ENCODE peak calls at places on chromosomes 6 and 20, in four cellular contexts. One of them, this sample, is unnamed.

GRCh38 chr6:74656442-74656841 is 549.4 kb downstream of the COL12A1 start:
- DNase-seq in lower leg skin: no peak
- DNase-seq in iPS-NIHi11: no peak
- DNase-seq in aorta: no peak
- DNase-seq in this sample: no peak

GRCh38 chr6:162706236-162706635 is 21.3 kb downstream of the PRKN start:
- DNase-seq in lower leg skin: no peak
- DNase-seq in iPS-NIHi11: no peak
- DNase-seq in aorta: no peak
- DNase-seq in this sample: peak

GRCh38 chr20:10579942-10580341 is 93.9 kb downstream of the JAG1 start:
- DNase-seq in lower leg skin: no peak
- DNase-seq in aorta: no peak
- DNase-seq in iPS-NIHi11: no peak
- DNase-seq in this sample: no peak

GRCh38 chr6:119742188-119742803 is 392.7 kb upstream of the MAN1A1 start:
- DNase-seq in aorta: peak
- DNase-seq in lower leg skin: peak
- DNase-seq in iPS-NIHi11: peak
- DNase-seq in this sample: peak

GRCh38 chr6:155274533-155274932 is 10.7 kb downstream of the CLDN20 start:
- DNase-seq in lower leg skin: no peak
- DNase-seq in aorta: no peak
- DNase-seq in iPS-NIHi11: no peak
- DNase-seq in this sample: no peak

GRCh38 chr6:88013015-88013414 is 34.6 kb upstream of the SPACA1 start:
- DNase-seq in aorta: no peak
- DNase-seq in lower leg skin: no peak
- DNase-seq in iPS-NIHi11: no peak
- DNase-seq in this sample: no peak

GRCh38 chr6:29926795-29927427 is 15.4 kb upstream of the HLA-A start:
- DNase-seq in aorta: peak
- DNase-seq in lower leg skin: peak
- DNase-seq in iPS-NIHi11: peak
- DNase-seq in this sample: peak

GRCh38 chr20:20211988-20212518 is 155.9 kb upstream of the INSM1 start:
- DNase-seq in iPS-NIHi11: no peak
- DNase-seq in lower leg skin: no peak
- DNase-seq in aorta: no peak
- DNase-seq in this sample: no peak

GRCh38 chr20:3705970-3706739 is 6.2 kb downstream of the SIGLEC1 start:
- DNase-seq in aorta: no peak
- DNase-seq in iPS-NIHi11: no peak
- DNase-seq in lower leg skin: no peak
- DNase-seq in this sample: no peak

GRCh38 chr20:23061713-23062561 is 12.5 kb upstream of the THBD start:
- DNase-seq in aorta: peak
- DNase-seq in iPS-NIHi11: peak
- DNase-seq in lower leg skin: no peak
- DNase-seq in this sample: no peak

GRCh38 chr20:38790210-38791053 is 15.1 kb upstream of the PPP1R16B start:
- DNase-seq in lower leg skin: no peak
- DNase-seq in iPS-NIHi11: peak
- DNase-seq in aorta: no peak
- DNase-seq in this sample: no peak

GRCh38 chr6:44058617-44059358 is 68.5 kb downstream of the MRPL14 start:
- DNase-seq in iPS-NIHi11: no peak
- DNase-seq in lower leg skin: peak
- DNase-seq in aorta: peak
- DNase-seq in this sample: peak

GRCh38 chr6:47175656-47176055 is 133.5 kb upstream of the ADGRF1 start:
- DNase-seq in iPS-NIHi11: no peak
- DNase-seq in aorta: no peak
- DNase-seq in lower leg skin: no peak
- DNase-seq in this sample: no peak

GRCh38 chr6:168035661-168036616 is 38.5 kb downstream of the KIF25 start:
- DNase-seq in iPS-NIHi11: no peak
- DNase-seq in aorta: no peak
- DNase-seq in lower leg skin: peak
- DNase-seq in this sample: no peak

GRCh38 chr6:138572200-138572875 is 73.0 kb upstream of the NHSL1 start:
- DNase-seq in iPS-NIHi11: peak
- DNase-seq in lower leg skin: peak
- DNase-seq in aorta: peak
- DNase-seq in this sample: peak

GRCh38 chr6:136920858-136921520 is 1.1 kb upstream of the SLC35D3 start:
- DNase-seq in aorta: peak
- DNase-seq in iPS-NIHi11: peak
- DNase-seq in lower leg skin: no peak
- DNase-seq in this sample: no peak

GRCh38 chr20:50837532-50838321 is 42.9 kb downstream of the BCAS4 start:
- DNase-seq in aorta: peak
- DNase-seq in iPS-NIHi11: no peak
- DNase-seq in lower leg skin: no peak
- DNase-seq in this sample: no peak

GRCh38 chr20:31602779-31603441 is 2.2 kb upstream of the ID1 start:
- DNase-seq in lower leg skin: no peak
- DNase-seq in aorta: no peak
- DNase-seq in iPS-NIHi11: no peak
- DNase-seq in this sample: no peak

GRCh38 chr6:44630125-44631028 is 242.9 kb downstream of the CDC5L start:
- DNase-seq in lower leg skin: peak
- DNase-seq in aorta: no peak
- DNase-seq in iPS-NIHi11: peak
- DNase-seq in this sample: no peak

GRCh38 chr6:89985744-89986493 is 91.7 kb downstream of the GJA10 start:
- DNase-seq in aorta: no peak
- DNase-seq in lower leg skin: no peak
- DNase-seq in iPS-NIHi11: no peak
- DNase-seq in this sample: no peak

GRCh38 chr6:10626154-10626741 is 68.2 kb downstream of the C6orf52 start:
- DNase-seq in aorta: no peak
- DNase-seq in lower leg skin: no peak
- DNase-seq in iPS-NIHi11: no peak
- DNase-seq in this sample: no peak

GRCh38 chr6:122609881-122610689 is at the start of gene PKIB:
- DNase-seq in iPS-NIHi11: peak
- DNase-seq in lower leg skin: peak
- DNase-seq in aorta: peak
- DNase-seq in this sample: peak

GRCh38 chr6:7136859-7137334 is 29.1 kb downstream of the RREB1 start:
- DNase-seq in lower leg skin: no peak
- DNase-seq in iPS-NIHi11: no peak
- DNase-seq in aorta: no peak
- DNase-seq in this sample: no peak

GRCh38 chr6:53752856-53753255 is 41.9 kb upstream of the LRRC1 start:
- DNase-seq in iPS-NIHi11: no peak
- DNase-seq in aorta: no peak
- DNase-seq in lower leg skin: no peak
- DNase-seq in this sample: no peak

GRCh38 chr20:46406986-46407670 is 713 bp upstream of the ELMO2 start:
- DNase-seq in lower leg skin: peak
- DNase-seq in aorta: peak
- DNase-seq in iPS-NIHi11: no peak
- DNase-seq in this sample: peak